ENCODE peak calls at places on chromosomes 11 and 22, in six cellular contexts. A, L, V, J, O and Q are unnamed samples.

GRCh38 chr22:28019881-28020861 is 101.1 kb upstream of the PITPNB start:
- DNase-seq in O (peak), L (peak), J (peak), A (peak), V (peak), Q (peak)

GRCh38 chr22:19714320-19715252 is at the start of gene SEPTIN5:
- DNase-seq in V (no peak), O (no peak), A (peak), J (no peak), L (no peak), Q (no peak)

GRCh38 chr11:132062541-132062940 is 692.1 kb downstream of the NTM start:
- DNase-seq in J (no peak), V (no peak), L (no peak), O (no peak), A (no peak), Q (no peak)

GRCh38 chr22:47125603-47126002 is 363.2 kb downstream of the TBC1D22A start:
- DNase-seq in L (no peak), J (peak), V (peak), O (no peak), A (no peak), Q (no peak)

GRCh38 chr11:10309163-10310093 is 4.6 kb downstream of the ADM start:
- DNase-seq in O (peak), L (peak), J (peak), V (peak), A (no peak), Q (peak)

GRCh38 chr11:19713221-19714092 is 820 bp downstream of the NAV2 start:
- DNase-seq in L (no peak), A (peak), V (no peak), O (peak), J (peak), Q (no peak)

GRCh38 chr22:36010913-36011312 is 17.7 kb downstream of the RBFOX2 start:
- DNase-seq in J (no peak), O (no peak), V (no peak), A (no peak), L (peak), Q (no peak)

GRCh38 chr11:64207247-64208085 is 945 bp downstream of the FERMT3 start:
- DNase-seq in O (no peak), J (peak), A (peak), L (peak), V (no peak), Q (no peak)

GRCh38 chr11:108871152-108871551 is 206.3 kb downstream of the DDX10 start:
- DNase-seq in O (peak), A (peak), J (peak), L (peak), V (no peak), Q (peak)

GRCh38 chr11:81497202-81497804 is 1236.4 kb downstream of the FAM181B start:
- DNase-seq in V (peak), J (peak), O (peak), A (peak), L (peak), Q (peak)

GRCh38 chr11:77171885-77172665 is 44.0 kb downstream of the MYO7A start:
- DNase-seq in V (no peak), A (peak), L (no peak), J (peak), O (peak), Q (no peak)

GRCh38 chr11:269146-269890 is 8.9 kb upstream of the NLRP6 start:
- DNase-seq in V (no peak), O (no peak), J (peak), L (no peak), A (no peak), Q (peak)

GRCh38 chr22:21718492-21718891 is 17.1 kb downstream of the YPEL1 start:
- DNase-seq in J (no peak), O (no peak), V (no peak), L (peak), A (no peak), Q (no peak)

GRCh38 chr11:48043111-48043997 is 63.0 kb downstream of the PTPRJ start:
- DNase-seq in J (no peak), L (no peak), V (no peak), A (no peak), O (no peak), Q (no peak)

GRCh38 chr11:64763804-64764611 is 4.2 kb upstream of the PYGM start:
- DNase-seq in J (no peak), L (no peak), A (peak), O (no peak), V (no peak), Q (no peak)

GRCh38 chr11:118659956-118660645 is 19.3 kb downstream of the TREH start:
- DNase-seq in J (peak), L (no peak), O (peak), V (no peak), A (no peak), Q (no peak)

GRCh38 chr11:124481365-124482323 is 36.1 kb upstream of the OR8B8 start:
- DNase-seq in O (peak), L (peak), V (no peak), A (peak), J (peak), Q (peak)

GRCh38 chr22:29208879-29209623 is 3.4 kb downstream of the EMID1 start:
- DNase-seq in O (no peak), A (no peak), L (no peak), V (no peak), J (no peak), Q (no peak)

GRCh38 chr11:113317297-113317696 is 2.9 kb downstream of the TTC12 start:
- DNase-seq in A (no peak), J (no peak), V (no peak), O (no peak), L (no peak), Q (no peak)

GRCh38 chr11:85440273-85440672 is 186.9 kb downstream of the DLG2 start:
- DNase-seq in J (no peak), V (no peak), A (no peak), O (no peak), L (no peak), Q (no peak)

GRCh38 chr11:124640660-124641059 is 18.0 kb downstream of the TBRG1 start:
- DNase-seq in V (no peak), O (no peak), A (no peak), L (no peak), J (peak), Q (no peak)

GRCh38 chr11:7874061-7874460 is 57.0 kb downstream of the OR10A6 start:
- DNase-seq in A (no peak), J (no peak), L (no peak), V (no peak), O (no peak), Q (no peak)

GRCh38 chr22:27386186-27386585 is 415.4 kb downstream of the MN1 start:
- DNase-seq in J (no peak), V (no peak), L (no peak), O (peak), A (no peak), Q (no peak)

GRCh38 chr11:94400839-94401772 is at the start of gene GPR83:
- DNase-seq in J (peak), A (peak), O (peak), L (no peak), V (no peak), Q (no peak)

GRCh38 chr11:72375241-72375640 is 59.1 kb downstream of the CLPB start:
- DNase-seq in J (no peak), V (no peak), O (no peak), L (no peak), A (no peak), Q (no peak)

GRCh38 chr11:14636119-14636518 is 7.5 kb upstream of the PDE3B start:
- DNase-seq in L (no peak), J (no peak), A (no peak), V (no peak), O (no peak), Q (no peak)

GRCh38 chr11:29119116-29119515 is 897.7 kb downstream of the KCNA4 start:
- DNase-seq in L (peak), J (no peak), O (peak), V (no peak), A (no peak), Q (no peak)

GRCh38 chr11:125945797-125946520 is at the start of gene VSIG10L2:
- DNase-seq in V (no peak), J (no peak), O (no peak), A (no peak), L (peak), Q (no peak)

GRCh38 chr11:45806937-45807791 is 2.2 kb downstream of the SLC35C1 start:
- DNase-seq in L (no peak), V (no peak), A (no peak), J (no peak), O (no peak), Q (no peak)

GRCh38 chr11:116240661-116241060 is 532.1 kb downstream of the BUD13 start:
- DNase-seq in V (no peak), L (no peak), A (no peak), J (no peak), O (no peak), Q (no peak)

GRCh38 chr11:11996321-11997174 is 11.9 kb downstream of the DKK3 start:
- DNase-seq in V (no peak), L (no peak), O (no peak), A (no peak), J (no peak), Q (no peak)

GRCh38 chr11:22521226-22521625 is 104.4 kb downstream of the FANCF start:
- DNase-seq in A (no peak), L (peak), J (no peak), V (peak), O (peak), Q (no peak)

GRCh38 chr11:15565846-15566245 is 451.1 kb downstream of the INSC start:
- DNase-seq in A (peak), J (no peak), V (no peak), L (no peak), O (no peak), Q (no peak)

GRCh38 chr11:28835790-28836189 is 727.6 kb downstream of the METTL15 start:
- DNase-seq in A (no peak), O (peak), J (no peak), L (peak), V (no peak), Q (no peak)

GRCh38 chr11:114377612-114378267 is 22.6 kb downstream of the C11orf71 start:
- DNase-seq in A (no peak), J (peak), V (no peak), O (peak), L (peak), Q (no peak)

GRCh38 chr11:61264795-61265194 is 23.8 kb downstream of the PGA5 start:
- DNase-seq in O (no peak), V (no peak), L (no peak), J (no peak), A (no peak), Q (no peak)

GRCh38 chr11:61268588-61269250 is 26.4 kb downstream of the VWCE start:
- DNase-seq in A (no peak), O (no peak), L (no peak), V (no peak), J (no peak), Q (no peak)

GRCh38 chr11:61265357-61265756 is 24.4 kb downstream of the PGA5 start:
- DNase-seq in J (no peak), A (no peak), O (peak), L (no peak), V (no peak), Q (no peak)

GRCh38 chr11:61267437-61267841 is 26.5 kb downstream of the PGA5 start:
- DNase-seq in O (peak), L (no peak), J (no peak), V (no peak), A (no peak), Q (no peak)

DNA sequence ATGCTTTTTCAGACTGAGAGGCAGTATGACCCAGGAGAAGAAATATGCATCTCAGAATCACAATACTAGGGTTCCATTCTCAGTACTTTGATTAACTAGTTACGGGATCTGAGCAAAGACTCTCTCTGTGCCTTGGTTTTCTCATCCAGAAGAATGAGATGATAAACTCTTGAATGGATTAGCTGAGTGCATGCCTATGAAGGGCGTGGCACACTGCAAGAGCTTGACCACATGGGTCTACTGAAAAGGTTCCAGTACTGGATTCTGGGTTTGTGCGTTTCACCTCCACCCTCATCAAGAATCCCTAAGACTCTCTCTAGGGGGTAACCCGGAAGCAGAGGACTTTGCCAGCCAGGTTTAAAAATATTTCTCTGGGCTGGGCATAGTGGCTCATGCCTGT is 25.6 kb downstream of the PGA5 start:
- DNase-seq in A (no peak), J (no peak), V (no peak), L (peak), O (no peak), Q (no peak)
- TF ChIP-seq EZH2phosphoT487 in A (no peak), J (no peak), V (no peak), L (no peak), O (no peak), Q (no peak)

GRCh38 chr22:44330727-44331660 is 18.2 kb upstream of the SHISAL1 start:
- DNase-seq in J (peak), L (no peak), V (no peak), O (no peak), A (peak), Q (no peak)

GRCh38 chr22:44330188-44330726 is 17.5 kb upstream of the SHISAL1 start:
- DNase-seq in L (no peak), V (no peak), A (no peak), J (no peak), O (no peak), Q (no peak)

GRCh38 chr22:44332946-44333345 is 20.2 kb upstream of the SHISAL1 start:
- DNase-seq in L (no peak), O (no peak), J (no peak), V (no peak), A (no peak), Q (no peak)

GRCh38 chr22:44333847-44334635 is 21.3 kb upstream of the SHISAL1 start:
- DNase-seq in J (no peak), L (no peak), O (no peak), V (no peak), A (no peak), Q (no peak)

DNA sequence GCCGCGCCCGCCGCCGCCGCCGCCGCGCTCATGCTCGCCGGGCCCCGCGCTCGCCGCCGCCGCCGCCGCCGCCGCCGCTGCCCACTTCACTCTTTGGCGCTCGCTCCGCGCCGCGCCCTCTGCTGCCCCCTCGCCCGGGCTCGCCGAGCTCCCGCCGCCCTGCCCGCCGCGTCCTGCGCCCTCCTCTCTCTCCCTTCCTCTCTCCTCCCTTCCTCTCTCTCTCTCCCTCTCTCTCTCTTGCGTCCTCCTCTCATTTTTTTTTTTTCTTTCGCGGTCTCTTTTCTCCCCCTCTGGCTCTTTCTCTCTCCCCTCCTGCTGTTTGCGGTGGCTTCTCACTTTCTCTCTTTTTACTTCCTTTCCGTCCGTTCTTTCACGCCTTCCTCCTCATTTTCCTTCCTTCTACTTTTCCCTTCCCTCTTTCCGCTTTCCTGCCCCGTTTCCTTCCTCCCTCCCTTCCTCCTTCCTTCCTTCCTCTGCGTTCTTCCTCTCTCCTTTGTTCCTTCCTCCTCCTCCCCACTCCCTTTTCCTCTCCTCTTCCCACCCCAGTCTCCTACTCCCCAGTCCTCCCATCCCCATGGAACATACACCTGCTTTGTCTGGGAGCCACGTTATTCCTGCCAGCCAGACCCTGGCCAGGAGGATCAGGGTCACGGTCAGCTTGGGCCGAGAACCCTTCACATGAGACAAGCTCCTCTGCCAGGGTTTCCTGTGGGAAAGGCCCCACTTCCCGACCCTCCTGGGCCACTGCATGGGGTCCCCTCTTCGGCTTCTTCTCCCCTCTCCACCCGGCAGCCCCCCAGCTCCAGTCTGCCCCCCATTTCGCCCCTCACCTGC is 19.3 kb upstream of the SHISAL1 start:
- DNase-seq in L (peak), O (peak), V (no peak), J (peak), A (peak), Q (no peak)
- TF ChIP-seq EZH2 in L (no peak), O (no peak), V (no peak), J (no peak), A (peak), Q (no peak)

GRCh38 chr22:50713571-50714056 is 24.4 kb upstream of the ACR start:
- DNase-seq in A (no peak), L (no peak), O (no peak), J (no peak), V (no peak), Q (no peak)

GRCh38 chr22:50711446-50712340 is 26.3 kb upstream of the ACR start:
- DNase-seq in O (no peak), A (no peak), L (no peak), V (no peak), J (no peak), Q (no peak)

GRCh38 chr22:50714150-50714549 is 23.9 kb upstream of the ACR start:
- DNase-seq in J (no peak), O (no peak), A (no peak), L (no peak), V (no peak), Q (no peak)

GRCh38 chr22:50712341-50713007 is 25.5 kb upstream of the ACR start:
- DNase-seq in L (no peak), J (no peak), A (no peak), V (no peak), O (no peak), Q (no peak)

GRCh38 chr22:50713008-50713385 is 25.0 kb upstream of the ACR start:
- DNase-seq in L (no peak), V (no peak), A (no peak), J (no peak), O (no peak), Q (no peak)
- TF ChIP-seq EZH2phosphoT487 in L (no peak), V (no peak), A (no peak), J (no peak), O (no peak), Q (no peak)

DNA sequence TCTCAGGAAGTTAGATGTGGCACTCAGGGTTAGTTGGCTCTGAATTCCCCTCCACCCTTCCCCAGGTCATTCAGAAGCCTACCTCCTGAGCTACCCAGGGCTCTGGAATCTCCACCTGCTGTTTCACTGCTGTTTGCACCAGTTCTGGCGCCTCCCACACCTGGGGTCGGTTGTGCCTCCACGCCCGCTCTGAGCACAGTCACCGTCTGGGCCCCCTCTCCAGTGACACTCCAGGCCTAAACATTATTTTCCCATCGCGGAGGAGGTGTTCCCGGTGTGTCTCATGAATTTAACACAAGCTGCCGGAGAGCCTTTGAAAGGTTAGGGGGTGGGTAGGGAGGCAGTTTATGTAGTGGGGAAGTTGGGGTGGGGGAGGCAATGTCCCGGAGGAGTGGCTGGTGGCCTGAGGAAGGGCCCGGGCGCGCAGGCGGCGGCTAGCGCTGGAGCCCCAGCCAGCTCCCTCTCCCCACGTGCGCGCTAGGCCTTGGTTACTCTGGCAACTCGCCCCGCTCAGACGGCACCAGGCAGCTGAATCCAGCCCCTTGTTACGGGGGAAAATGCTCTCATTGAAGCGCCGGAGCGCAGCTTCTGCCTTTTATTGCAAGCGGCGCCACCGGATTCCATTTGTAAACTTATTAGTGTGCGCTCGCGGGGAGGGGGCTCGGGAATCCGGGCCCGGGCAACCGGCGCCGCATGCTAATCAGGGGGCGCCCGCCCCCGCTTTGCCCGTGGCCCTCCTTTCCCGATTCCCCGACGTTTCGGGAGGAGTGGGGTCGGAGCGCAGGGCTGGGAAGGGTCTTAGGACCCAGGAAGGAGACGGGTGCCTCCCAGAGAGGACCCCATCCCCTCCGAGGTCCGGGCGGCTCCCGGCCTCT is 52.4 kb downstream of the GRIK4 start:
- DNase-seq in J (peak), A (peak), V (no peak), L (no peak), O (peak), Q (no peak)
- TF ChIP-seq EZH2 in J (peak), A (no peak), V (no peak), L (no peak), O (peak), Q (no peak)

GRCh38 chr11:134578807-134579708 is 167.0 kb upstream of the B3GAT1 start:
- DNase-seq in V (peak), O (no peak), A (no peak), L (no peak), J (peak), Q (no peak)

GRCh38 chr11:134576721-134577171 is 164.7 kb upstream of the B3GAT1 start:
- DNase-seq in J (no peak), V (no peak), O (no peak), L (no peak), A (no peak), Q (no peak)

GRCh38 chr11:134575504-134576230 is 163.6 kb upstream of the B3GAT1 start:
- DNase-seq in O (no peak), L (no peak), A (no peak), J (no peak), V (no peak), Q (no peak)

GRCh38 chr11:134576286-134576685 is 164.2 kb upstream of the B3GAT1 start:
- DNase-seq in L (no peak), V (no peak), O (no peak), J (no peak), A (no peak), Q (no peak)

DNA sequence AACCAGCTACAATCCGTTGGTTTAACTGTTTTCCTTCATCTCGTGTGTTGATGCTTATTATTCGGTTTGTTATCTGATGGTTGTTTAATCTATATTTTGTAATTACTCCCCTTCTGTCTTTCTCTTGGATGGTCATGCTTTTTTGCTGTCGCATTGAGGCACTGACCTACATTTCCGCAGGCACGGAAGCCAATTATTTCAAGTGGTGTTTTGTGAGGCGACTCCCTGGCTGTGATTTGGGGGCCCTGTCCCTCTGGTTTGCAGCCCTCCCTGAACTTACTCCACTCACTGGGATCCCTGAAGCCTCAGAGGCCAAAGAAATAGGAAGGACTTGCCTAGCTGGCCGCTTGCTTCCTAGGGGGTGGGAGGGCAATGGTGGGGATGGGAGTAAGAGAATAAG is 165.8 kb upstream of the B3GAT1 start:
- DNase-seq in O (no peak), A (no peak), L (no peak), V (no peak), J (no peak), Q (no peak)
- TF ChIP-seq EZH2phosphoT487 in O (no peak), A (no peak), L (no peak), V (no peak), J (no peak), Q (no peak)